ENCODE peak calls at places on chromosomes 13 and 19, in ten cellular contexts. J is BJ, O is mucosa of descending colon, D is fibroblast of villous mesenchyme, X is AG09319, M is HFF-Myc, U is pancreas, L is AG04450, S is GM13976, G is HCT116. E is an unnamed sample.

GRCh38 chr13:85724554-85725432 is 74.4 kb downstream of the SLITRK6 start:
- DNase-seq in J (no peak), O (no peak), D (no peak), X (no peak), M (no peak), U (no peak), L (peak; percentile 24), S (no peak), G (no peak), E (no peak)

GRCh38 chr19:14450168-14450874 is 17.2 kb downstream of the PKN1 start:
- DNase-seq in J (no peak), O (peak; percentile 30), D (peak; percentile 30), X (no peak), M (no peak), U (no peak), L (no peak), S (peak; percentile 83), G (peak; percentile 87), E (peak; percentile 46)

GRCh38 chr19:58350001-58350801 is 3.1 kb downstream of the A1BG start:
- DNase-seq in J (no peak), O (no peak), D (no peak), X (no peak), M (no peak), U (no peak), L (no peak), S (no peak), G (no peak), E (no peak)

GRCh38 chr13:111248822-111249221 is 71.6 kb upstream of the TEX29 start:
- DNase-seq in J (no peak), O (no peak), D (no peak), X (no peak), M (no peak), U (peak; percentile 53), L (no peak), S (no peak), G (no peak), E (no peak)

GRCh38 chr13:46010148-46010547 is 42.4 kb downstream of the ZC3H13 start:
- DNase-seq in J (no peak), O (no peak), D (peak; percentile 4), X (no peak), M (no peak), U (no peak), L (no peak), S (no peak), G (no peak), E (peak; percentile 17)

GRCh38 chr19:42501733-42502132 is 26.5 kb downstream of the CEACAM1 start:
- DNase-seq in J (no peak), O (no peak), D (no peak), X (no peak), M (no peak), U (no peak), L (no peak), S (no peak), G (no peak), E (no peak)

GRCh38 chr13:110685305-110685704 is 20.6 kb downstream of the CARS2 start:
- DNase-seq in J (peak; percentile 23), O (no peak), D (peak; percentile 95), X (no peak), M (no peak), U (no peak), L (no peak), S (no peak), G (no peak), E (no peak)

GRCh38 chr19:2488942-2489731 is 13.2 kb downstream of the GADD45B start:
- DNase-seq in J (no peak), O (peak; percentile 65), D (peak; percentile 52), X (no peak), M (no peak), U (peak; percentile 72), L (no peak), S (peak; percentile 59), G (no peak), E (peak; percentile 64)

GRCh38 chr19:50720921-50721291 is 1.3 kb upstream of the SHANK1 start:
- DNase-seq in J (no peak), O (no peak), D (peak; percentile 11), X (peak; percentile 14), M (peak; percentile 63), U (no peak), L (no peak), S (no peak), G (no peak), E (no peak)
- TF ChIP-seq CTCF in J (peak; percentile 46), O (no peak), D (no peak), X (peak; percentile 4), M (peak; percentile 24), U (no peak), L (peak; percentile 17), S (no peak), G (no peak), E (no peak)

GRCh38 chr13:27170521-27171243 is 929 bp downstream of the USP12 start:
- DNase-seq in J (no peak), O (peak; percentile 51), D (no peak), X (no peak), M (no peak), U (peak; percentile 42), L (no peak), S (peak; percentile 43), G (peak; percentile 8), E (peak; percentile 38)

GRCh38 chr13:27172495-27172842 is 858 bp upstream of the USP12 start:
- DNase-seq in J (no peak), O (peak; percentile 25), D (no peak), X (no peak), M (no peak), U (no peak), L (no peak), S (no peak), G (no peak), E (peak; percentile 28)

GRCh38 chr13:27171830-27172494 is 351 bp upstream of the USP12 start:
- DNase-seq in J (peak; percentile 56), O (peak; percentile 92), D (peak; percentile 91), X (peak; percentile 89), M (no peak), U (peak; percentile 94), L (peak; percentile 67), S (peak; percentile 91), G (peak; percentile 72), E (peak; percentile 83)

GRCh38 chr13:27170221-27170520 is 1.4 kb downstream of the USP12 start:
- DNase-seq in J (no peak), O (no peak), D (peak; percentile 73), X (no peak), M (no peak), U (no peak), L (no peak), S (peak; percentile 54), G (no peak), E (peak; percentile 62)

DNA sequence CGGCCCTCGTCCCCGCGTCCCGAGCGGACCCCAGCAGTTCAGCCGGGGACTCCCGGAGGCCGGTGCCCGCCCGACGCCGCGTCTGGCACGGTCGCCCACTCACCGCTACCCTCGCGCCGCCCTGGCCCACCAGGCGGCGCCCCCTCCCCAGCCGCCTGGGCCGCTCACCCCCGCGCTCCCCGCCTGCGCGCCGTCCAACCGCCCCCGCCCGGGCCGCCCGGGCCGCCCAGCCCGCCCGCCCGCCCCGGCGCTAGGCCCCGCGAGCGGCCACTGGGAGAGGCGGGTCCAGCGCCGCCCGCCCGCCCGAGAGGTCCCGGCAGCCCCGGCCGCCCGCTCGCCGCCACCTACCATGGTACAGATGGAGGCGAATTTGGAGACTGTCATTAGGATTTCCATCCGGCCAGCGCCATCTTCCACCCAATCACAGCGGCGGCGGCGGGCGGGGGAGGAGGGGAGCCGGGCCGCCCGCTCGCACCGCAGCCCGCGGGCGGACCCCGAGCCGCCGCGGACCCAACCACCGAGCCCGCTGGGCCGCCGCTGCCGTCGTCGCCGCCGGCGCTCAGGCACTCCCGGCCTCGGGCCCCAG is at the start of gene USP12:
- DNase-seq in J (no peak), O (no peak), D (peak; percentile 28), X (no peak), M (no peak), U (peak; percentile 25), L (no peak), S (peak; percentile 51), G (no peak), E (no peak)
- TF ChIP-seq CTCF in J (no peak), O (no peak), D (no peak), X (no peak), M (no peak), U (no peak), L (no peak), S (peak; percentile 37), G (no peak), E (no peak)

DNA sequence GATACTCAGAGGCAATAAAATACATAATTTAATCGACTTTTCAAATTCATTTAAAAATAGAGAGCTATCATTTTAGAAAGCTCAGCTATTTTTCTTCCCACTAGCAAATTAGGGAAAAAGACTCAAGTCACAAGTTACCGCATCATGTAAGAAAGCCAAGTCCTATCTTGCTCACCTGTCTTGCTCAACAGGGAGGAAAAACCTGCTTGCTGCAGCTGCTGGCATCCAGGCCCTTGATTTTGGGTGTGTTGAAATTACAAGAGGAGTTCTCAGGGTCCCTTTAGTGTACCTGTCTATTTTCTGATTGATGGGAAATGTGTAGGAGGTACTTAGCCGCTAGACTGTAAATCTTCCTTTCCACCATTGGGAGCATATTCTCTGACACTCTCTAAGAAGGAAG is 22.2 kb downstream of the SLC10A2 start:
- DNase-seq in J (no peak), O (no peak), D (no peak), X (no peak), M (no peak), U (no peak), L (no peak), S (no peak), G (no peak), E (no peak)
- TF ChIP-seq CTCF in J (no peak), O (no peak), D (no peak), X (no peak), M (no peak), U (no peak), L (no peak), S (no peak), G (no peak), E (no peak)

GRCh38 chr19:45184115-45184514 is 5.5 kb downstream of the BLOC1S3 start:
- DNase-seq in J (no peak), O (no peak), D (no peak), X (no peak), M (no peak), U (no peak), L (no peak), S (no peak), G (no peak), E (no peak)

GRCh38 chr19:45186509-45187334 is 8.1 kb downstream of the BLOC1S3 start:
- DNase-seq in J (no peak), O (no peak), D (no peak), X (no peak), M (no peak), U (no peak), L (no peak), S (no peak), G (no peak), E (no peak)

GRCh38 chr19:45191324-45191845 is 12.8 kb downstream of the BLOC1S3 start:
- DNase-seq in J (no peak), O (no peak), D (no peak), X (no peak), M (no peak), U (no peak), L (no peak), S (no peak), G (no peak), E (peak; percentile 45)

GRCh38 chr19:45189971-45190370 is 11.4 kb downstream of the BLOC1S3 start:
- DNase-seq in J (no peak), O (no peak), D (no peak), X (no peak), M (no peak), U (no peak), L (no peak), S (no peak), G (no peak), E (no peak)

DNA sequence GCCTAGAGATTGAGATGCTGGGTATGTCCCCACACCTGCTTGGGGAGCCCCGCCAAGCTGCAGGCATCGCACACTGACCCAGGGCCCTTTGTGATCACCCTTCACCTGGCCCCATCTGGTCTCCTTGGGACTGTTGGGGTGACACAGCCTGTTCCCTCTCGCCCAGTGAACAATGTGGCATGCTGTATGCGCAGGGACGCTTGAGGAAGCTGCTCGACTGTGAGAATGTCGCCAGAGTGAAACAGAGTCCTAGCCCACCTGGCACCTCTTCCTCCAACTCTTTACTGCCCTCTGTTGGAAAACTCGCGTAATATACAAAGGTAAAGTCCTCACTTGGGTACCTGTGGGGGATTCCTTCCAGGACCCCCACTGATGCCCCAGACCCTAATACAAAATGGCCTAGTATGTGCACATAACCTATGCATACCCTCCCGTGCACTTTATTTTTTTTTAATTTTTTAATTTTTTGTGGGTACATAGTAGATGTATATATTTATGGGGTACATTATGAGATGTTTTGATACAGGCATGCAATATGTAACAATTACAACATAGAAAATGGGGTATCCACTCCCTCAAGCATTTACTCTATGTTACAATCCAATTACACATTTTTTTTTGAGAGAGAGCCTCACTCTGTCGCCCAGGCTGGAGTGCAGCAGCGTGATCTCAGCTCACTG is 9.0 kb downstream of the BLOC1S3 start:
- DNase-seq in J (no peak), O (no peak), D (no peak), X (no peak), M (no peak), U (no peak), L (no peak), S (peak; percentile 81), G (no peak), E (peak; percentile 62)
- TF ChIP-seq CTCF in J (peak; percentile 50), O (no peak), D (peak; percentile 51), X (peak; percentile 28), M (peak; percentile 54), U (peak; percentile 41), L (peak; percentile 38), S (peak; percentile 40), G (peak; percentile 67), E (peak; percentile 69)

E was measured in MCF 10A.